ENCODE peak calls at places on chromosomes 4 and X, in six cellular contexts. F is AG04450, V is ovary, L is brain microvascular endothelial cell, X is tibial nerve, N is mammary epithelial cell. B is an unnamed sample.

GRCh38 chrX:41178201-41178600 is 93.0 kb downstream of the USP9X start:
- DNase-seq in V (no peak), N (peak), L (no peak), F (no peak), X (no peak), B (no peak)

GRCh38 chrX:30702736-30703135 is 49.5 kb downstream of the GK start:
- DNase-seq in V (no peak), L (peak), N (no peak), F (peak), X (no peak), B (no peak)

GRCh38 chr4:77203380-77204197 is 46.6 kb downstream of the CCNG2 start:
- DNase-seq in F (peak), X (peak), N (peak), V (peak), L (peak), B (peak)

GRCh38 chrX:41917517-41917916 is 5.8 kb downstream of the CASK start:
- DNase-seq in N (no peak), X (no peak), V (no peak), L (no peak), F (no peak), B (no peak)

GRCh38 chrX:94743478-94743877 is 1069.5 kb downstream of the FAM133A start:
- DNase-seq in F (no peak), L (no peak), V (no peak), X (no peak), N (no peak), B (no peak)

GRCh38 chrX:70445197-70445656 is 592 bp downstream of the DLG3 start:
- DNase-seq in L (no peak), N (no peak), X (no peak), V (no peak), F (no peak), B (no peak)

GRCh38 chrX:5907202-5907601 is 321.5 kb downstream of the NLGN4X start:
- DNase-seq in N (no peak), X (no peak), F (no peak), V (no peak), L (no peak), B (no peak)

GRCh38 chr4:2830632-2831610 is 12.7 kb upstream of the ADD1 start:
- DNase-seq in F (no peak), L (no peak), N (no peak), X (no peak), V (peak), B (no peak)

GRCh38 chr4:26032572-26033320 is 118.7 kb downstream of the SMIM20 start:
- DNase-seq in L (peak), F (peak), V (no peak), X (peak), N (no peak), B (peak)

GRCh38 chr4:7652451-7652871 is 217.7 kb upstream of the PSAPL1 start:
- DNase-seq in X (no peak), F (no peak), L (no peak), N (no peak), V (peak), B (no peak)

GRCh38 chrX:3609800-3610199 is 103.6 kb downstream of the PRKX start:
- DNase-seq in X (no peak), N (peak), V (no peak), F (peak), L (peak), B (no peak)

GRCh38 chrX:23515028-23515427 is 152.3 kb upstream of the PRDX4 start:
- DNase-seq in V (no peak), F (no peak), N (peak), X (no peak), L (no peak), B (no peak)

GRCh38 chrX:13164611-13165010 is 120.2 kb upstream of the FAM9C start:
- DNase-seq in X (no peak), L (no peak), N (no peak), F (no peak), V (no peak), B (peak)

GRCh38 chr4:52037730-52038108 is 380 bp downstream of the SGCB start:
- DNase-seq in L (no peak), X (no peak), V (peak), F (no peak), N (peak), B (no peak)

GRCh38 chr4:94548571-94548970 is 96.8 kb downstream of the PDLIM5 start:
- DNase-seq in L (peak), X (no peak), F (no peak), V (no peak), N (peak), B (peak)

GRCh38 chr4:182140547-182140946 is 102.7 kb upstream of the TENM3 start:
- DNase-seq in X (no peak), V (no peak), F (no peak), L (no peak), N (no peak), B (no peak)

GRCh38 chr4:182141046-182141445 is 102.2 kb upstream of the TENM3 start:
- DNase-seq in F (no peak), L (no peak), V (no peak), N (no peak), X (no peak), B (no peak)

GRCh38 chr4:182141623-182142022 is 101.6 kb upstream of the TENM3 start:
- DNase-seq in F (no peak), X (no peak), V (no peak), N (no peak), L (no peak), B (no peak)

GRCh38 chr4:182137343-182137742 is 105.9 kb upstream of the TENM3 start:
- DNase-seq in N (no peak), L (peak), V (no peak), X (no peak), F (no peak), B (no peak)

GRCh38 chr4:182139481-182139880 is 103.7 kb upstream of the TENM3 start:
- DNase-seq in V (no peak), F (no peak), N (no peak), X (no peak), L (no peak), B (no peak)
- H3K4me3 ChIP-seq in V (no peak), F (peak), N (no peak), X (peak), L (peak), B (no peak)

GRCh38 chr4:127965803-127966175 is 583 bp downstream of the ABHD18 start:
- DNase-seq in X (peak), V (no peak), L (peak), F (no peak), N (peak), B (peak)

GRCh38 chr4:127959794-127960193 is 5.2 kb downstream of the MFSD8 start:
- DNase-seq in N (no peak), V (no peak), L (no peak), X (no peak), F (no peak), B (no peak)

GRCh38 chr4:127967141-127967775 is 2.1 kb downstream of the ABHD18 start:
- DNase-seq in N (no peak), F (no peak), V (no peak), X (no peak), L (no peak), B (no peak)

GRCh38 chr4:127968565-127968964 is 3.4 kb downstream of the ABHD18 start:
- DNase-seq in X (no peak), L (no peak), V (no peak), F (no peak), N (no peak), B (no peak)

DNA sequence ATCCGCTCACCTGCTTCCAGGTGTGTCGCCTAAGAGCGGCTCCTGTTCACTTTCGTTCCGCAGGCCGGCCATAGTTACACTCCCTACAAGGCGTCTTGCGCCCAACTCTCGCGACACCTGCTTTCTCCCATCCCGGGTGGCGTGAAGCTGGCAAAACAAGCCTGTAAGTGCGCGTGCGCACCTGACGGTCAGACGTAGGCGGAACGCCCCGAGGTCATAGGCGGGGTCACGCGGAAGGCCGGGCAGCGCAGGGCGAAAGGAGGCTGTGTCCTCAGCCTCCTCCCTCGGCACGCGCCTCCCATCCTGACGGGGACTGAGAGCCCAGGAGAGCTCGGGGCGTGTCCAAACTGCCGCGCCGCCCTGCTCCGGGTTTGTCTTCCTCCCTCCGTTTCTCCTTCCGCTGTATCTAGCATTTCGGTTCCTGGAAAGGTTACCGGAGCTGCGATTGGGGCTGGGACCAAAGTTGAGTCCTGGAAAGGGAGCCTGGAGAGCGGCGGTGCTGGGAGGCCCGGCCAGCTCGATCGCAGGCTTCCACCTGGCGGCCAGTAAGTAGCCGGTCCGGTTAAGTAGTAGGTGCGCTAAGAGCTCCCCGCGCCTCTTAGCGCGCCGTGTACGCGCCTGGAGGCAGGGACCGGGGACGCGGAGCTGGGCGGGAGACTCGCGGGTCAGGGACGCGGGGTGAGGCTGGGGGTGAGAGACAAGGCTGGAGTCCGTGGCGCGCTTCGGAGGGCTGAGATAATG is at the start of the genes ABHD18 and MFSD8:
- DNase-seq in X (peak), N (peak), V (peak), F (peak), L (peak), B (peak)
- H3K4me3 ChIP-seq in X (peak), N (peak), V (peak), F (peak), L (peak), B (peak)

GRCh38 chrX:50470103-50471031 is at the start of gene DGKK:
- DNase-seq in N (no peak), X (no peak), F (no peak), V (no peak), L (no peak), B (no peak)
- H3K4me3 ChIP-seq in N (no peak), X (no peak), F (no peak), V (no peak), L (no peak), B (no peak)

GRCh38 chrX:39819921-39820849 is 277.6 kb downstream of the BCOR start:
- DNase-seq in V (peak), F (no peak), N (no peak), L (no peak), X (peak), B (no peak)
- H3K4me3 ChIP-seq in V (peak), F (no peak), N (no peak), L (no peak), X (peak), B (no peak)

GRCh38 chr4:141914746-141915145 is 278.4 kb downstream of the IL15 start:
- DNase-seq in V (no peak), N (no peak), F (no peak), X (no peak), L (no peak), B (no peak)

GRCh38 chr4:141912831-141913230 is 276.4 kb downstream of the IL15 start:
- DNase-seq in F (no peak), V (no peak), X (peak), N (no peak), L (no peak), B (no peak)

GRCh38 chr4:141913928-141914327 is 277.5 kb downstream of the IL15 start:
- DNase-seq in L (no peak), X (no peak), N (no peak), F (no peak), V (no peak), B (peak)

GRCh38 chr4:141905751-141906150 is 269.4 kb downstream of the IL15 start:
- DNase-seq in V (no peak), L (no peak), N (no peak), F (peak), X (no peak), B (no peak)

DNA sequence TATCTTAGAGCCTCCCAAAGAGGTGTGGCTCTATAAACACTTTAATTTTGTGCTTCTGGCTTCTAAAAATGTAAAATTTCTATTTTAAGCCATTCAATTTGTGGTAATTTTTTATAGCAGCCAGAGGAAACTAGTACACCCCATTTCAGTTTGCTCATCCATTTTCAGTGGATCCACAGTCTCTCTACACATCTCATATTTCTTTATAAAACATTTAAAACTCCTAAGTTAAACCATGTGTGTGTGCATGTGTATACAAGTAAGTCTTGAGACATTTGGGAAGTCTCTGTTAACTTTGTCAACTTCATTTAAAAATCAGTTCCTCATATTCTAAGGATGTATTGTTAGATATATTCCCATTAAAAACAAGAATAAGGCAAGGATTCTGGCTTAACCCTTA is 273.2 kb downstream of the IL15 start:
- DNase-seq in L (no peak), X (no peak), V (no peak), N (no peak), F (no peak), B (no peak)
- H3K4me3 ChIP-seq in L (no peak), X (no peak), V (no peak), N (no peak), F (no peak), B (no peak)

DNA sequence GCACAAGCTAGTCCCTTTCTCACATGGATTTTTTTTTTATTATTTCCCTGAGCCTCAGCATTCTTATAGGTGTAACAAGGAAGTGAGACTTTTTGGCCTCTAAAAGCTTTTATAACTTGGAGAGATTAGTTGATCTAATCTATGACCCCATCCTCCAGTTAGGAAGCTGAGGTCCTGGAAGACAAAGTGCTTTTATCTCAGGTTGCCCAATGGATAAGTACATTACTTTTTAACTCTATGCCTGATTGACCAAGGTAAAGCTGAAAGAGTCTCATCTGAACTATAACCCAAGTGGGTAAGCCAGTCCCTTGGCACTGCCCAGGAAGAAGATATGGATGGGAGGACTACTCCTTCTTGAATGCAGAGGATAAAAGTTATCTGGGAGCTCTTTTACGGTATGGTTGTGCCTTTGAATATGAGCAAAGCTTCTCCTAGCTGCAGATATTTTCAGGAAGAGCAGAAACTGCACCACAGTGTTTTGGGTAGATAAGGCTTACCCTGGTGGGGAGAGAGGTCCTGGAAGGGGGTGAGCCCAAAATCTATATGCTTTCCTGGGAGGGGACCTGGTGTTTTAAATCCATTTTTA is 40.2 kb downstream of the VSIG4 start:
- DNase-seq in F (no peak), V (no peak), X (no peak), N (no peak), L (no peak), B (no peak)
- H3K4me3 ChIP-seq in F (no peak), V (no peak), X (no peak), N (no peak), L (no peak), B (no peak)

DNA sequence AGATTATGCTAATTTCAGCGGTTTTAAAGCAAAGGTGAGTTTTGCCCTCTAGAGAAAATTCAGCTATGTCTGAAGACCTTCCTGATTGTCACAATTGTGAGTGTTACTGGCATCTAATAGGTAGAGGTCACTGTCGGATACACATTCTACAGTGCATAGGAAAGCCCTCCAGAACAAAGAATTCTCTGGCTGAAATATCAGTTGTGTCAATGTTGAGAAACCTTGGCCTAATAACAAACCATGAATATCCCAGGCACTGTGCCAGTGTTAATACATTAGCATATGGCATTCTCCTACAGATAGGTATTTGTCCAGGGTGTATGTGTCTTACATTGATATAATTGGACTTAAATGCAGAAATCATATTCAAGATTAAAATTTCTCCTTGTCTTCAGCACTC is 294.3 kb downstream of the FSTL5 start:
- DNase-seq in F (no peak), X (no peak), L (no peak), N (no peak), V (no peak), B (no peak)
- H3K4me3 ChIP-seq in F (no peak), X (no peak), L (no peak), N (no peak), V (no peak), B (no peak)

GRCh38 chr4:99846891-99847290 is 30.3 kb downstream of the DAPP1 start:
- DNase-seq in L (no peak), X (no peak), N (no peak), V (no peak), F (no peak), B (no peak)
- H3K4me3 ChIP-seq in L (no peak), X (no peak), N (no peak), V (no peak), F (no peak), B (no peak)

DNA sequence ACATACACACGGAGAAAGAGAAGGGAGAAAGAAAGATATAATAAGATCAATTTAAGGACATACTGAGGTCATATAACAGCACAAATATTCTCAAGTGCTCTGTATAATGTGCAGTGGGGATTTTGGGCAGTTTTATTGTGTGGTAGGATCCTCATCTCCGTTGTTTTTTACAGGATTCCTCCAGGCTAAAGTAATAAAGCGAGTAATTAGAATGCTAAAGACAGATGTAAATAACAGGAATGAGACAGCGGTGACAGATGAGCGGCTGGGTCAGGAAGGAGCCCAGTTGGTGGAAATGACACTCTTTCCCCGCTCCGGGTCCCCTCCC is 15.9 kb downstream of the POU4F2 start:
- DNase-seq in X (no peak), V (no peak), N (no peak), L (no peak), F (no peak), B (no peak)
- H3K4me3 ChIP-seq in X (peak), V (peak), N (no peak), L (peak), F (peak), B (peak)

GRCh38 chr4:38803833-38804653 is 548 bp downstream of the TLR1 start:
- DNase-seq in N (no peak), L (no peak), X (no peak), V (no peak), F (no peak), B (no peak)
- H3K4me3 ChIP-seq in N (peak), L (no peak), X (peak), V (peak), F (no peak), B (peak)

B was measured in epithelial cell of proximal tubule.